ENCODE peak calls at places on chromosomes 5 and 9, in seven cellular contexts. E is HepG2, A is A549, Q is IMR-90, L is SK-N-SH, S is K562, D is GM12878. U is an unnamed sample.

GRCh38 chr9:137382728-137383452 is 40.1 kb downstream of the EXD3 start:
- DNase-seq in D (no peak), E (no peak), L (no peak), S (peak), Q (no peak), A (no peak), U (peak)

GRCh38 chr9:5764130-5764868 is 68.6 kb downstream of the ERMP1 start:
- DNase-seq in A (no peak), Q (no peak), D (peak), E (no peak), L (no peak), S (no peak), U (no peak)

GRCh38 chr9:137310190-137311052 is 8.3 kb upstream of the NRARP start:
- DNase-seq in D (no peak), Q (no peak), A (no peak), E (no peak), S (no peak), L (peak), U (no peak)

GRCh38 chr5:88729476-88730182 is 153.4 kb downstream of the MEF2C start:
- DNase-seq in L (peak), S (peak), D (peak), E (peak), Q (peak), A (peak), U (no peak)

GRCh38 chr5:92402045-92402444 is 1018.9 kb upstream of the ARRDC3 start:
- DNase-seq in D (no peak), E (no peak), A (no peak), Q (peak), S (no peak), L (no peak), U (no peak)

GRCh38 chr5:173919443-173919842 is 31.3 kb downstream of the CPEB4 start:
- DNase-seq in Q (peak), D (no peak), L (no peak), A (no peak), S (no peak), E (peak), U (no peak)

GRCh38 chr5:118921946-118922345 is 66.4 kb downstream of the DTWD2 start:
- DNase-seq in Q (peak), L (no peak), D (no peak), A (no peak), E (no peak), S (no peak), U (no peak)

GRCh38 chr5:77719666-77720363 is 56.3 kb downstream of the TBCA start:
- DNase-seq in E (no peak), L (no peak), Q (no peak), A (no peak), S (no peak), D (no peak), U (no peak)

GRCh38 chr9:35574578-35575104 is 30.4 kb upstream of the TESK1 start:
- DNase-seq in Q (no peak), D (no peak), E (no peak), L (no peak), S (no peak), A (no peak), U (no peak)

GRCh38 chr5:151215546-151215880 is 8.4 kb downstream of the CCDC69 start:
- DNase-seq in Q (no peak), D (no peak), A (no peak), L (no peak), S (no peak), E (no peak), U (no peak)

GRCh38 chr5:174425271-174425963 is 299.0 kb upstream of the MSX2 start:
- DNase-seq in E (no peak), D (no peak), Q (no peak), S (no peak), A (no peak), L (peak), U (no peak)

GRCh38 chr5:89697581-89697980 is 712.0 kb downstream of the CETN3 start:
- DNase-seq in Q (no peak), S (no peak), L (no peak), E (no peak), D (no peak), A (no peak), U (no peak)

GRCh38 chr5:169404223-169404622 is 103.3 kb upstream of the SLIT3 start:
- DNase-seq in Q (no peak), D (no peak), S (no peak), L (no peak), E (no peak), A (no peak), U (no peak)

GRCh38 chr5:74640450-74641013 is at the start of gene ENC1:
- DNase-seq in A (peak), S (peak), Q (peak), E (peak), L (peak), D (no peak), U (peak)

GRCh38 chr5:54460181-54460919 is 4.9 kb downstream of the HSPB3 start:
- DNase-seq in A (no peak), E (no peak), D (no peak), S (peak), Q (peak), L (no peak), U (no peak)

GRCh38 chr5:173329370-173330150 is 1.3 kb upstream of the STC2 start:
- DNase-seq in S (no peak), A (no peak), E (peak), Q (no peak), D (peak), L (peak), U (peak)

GRCh38 chr9:98927724-98928123 is 16.0 kb upstream of the COL15A1 start:
- DNase-seq in S (no peak), L (no peak), D (no peak), Q (no peak), E (no peak), A (no peak), U (no peak)

GRCh38 chr9:86349271-86349670 is 4.9 kb downstream of the TUT7 start:
- DNase-seq in D (no peak), S (no peak), Q (peak), A (no peak), E (no peak), L (no peak), U (no peak)

GRCh38 chr5:158063052-158063451 is 204.1 kb upstream of the CLINT1 start:
- DNase-seq in E (no peak), S (no peak), D (no peak), A (no peak), Q (no peak), L (no peak), U (no peak)

GRCh38 chr9:94920439-94920951 is 194.0 kb downstream of the AOPEP start:
- DNase-seq in A (no peak), D (no peak), S (no peak), Q (peak), L (no peak), E (no peak), U (no peak)

GRCh38 chr9:94919376-94920098 is 193.0 kb downstream of the AOPEP start:
- DNase-seq in A (no peak), E (no peak), L (no peak), S (peak), D (no peak), Q (peak), U (no peak)

GRCh38 chr9:94915476-94916450 is 189.3 kb downstream of the AOPEP start:
- DNase-seq in E (no peak), S (no peak), D (no peak), L (no peak), A (no peak), Q (no peak), U (no peak)

GRCh38 chr9:94916956-94917355 is 190.5 kb downstream of the AOPEP start:
- DNase-seq in D (no peak), Q (no peak), A (no peak), L (no peak), E (no peak), S (no peak), U (no peak)

DNA sequence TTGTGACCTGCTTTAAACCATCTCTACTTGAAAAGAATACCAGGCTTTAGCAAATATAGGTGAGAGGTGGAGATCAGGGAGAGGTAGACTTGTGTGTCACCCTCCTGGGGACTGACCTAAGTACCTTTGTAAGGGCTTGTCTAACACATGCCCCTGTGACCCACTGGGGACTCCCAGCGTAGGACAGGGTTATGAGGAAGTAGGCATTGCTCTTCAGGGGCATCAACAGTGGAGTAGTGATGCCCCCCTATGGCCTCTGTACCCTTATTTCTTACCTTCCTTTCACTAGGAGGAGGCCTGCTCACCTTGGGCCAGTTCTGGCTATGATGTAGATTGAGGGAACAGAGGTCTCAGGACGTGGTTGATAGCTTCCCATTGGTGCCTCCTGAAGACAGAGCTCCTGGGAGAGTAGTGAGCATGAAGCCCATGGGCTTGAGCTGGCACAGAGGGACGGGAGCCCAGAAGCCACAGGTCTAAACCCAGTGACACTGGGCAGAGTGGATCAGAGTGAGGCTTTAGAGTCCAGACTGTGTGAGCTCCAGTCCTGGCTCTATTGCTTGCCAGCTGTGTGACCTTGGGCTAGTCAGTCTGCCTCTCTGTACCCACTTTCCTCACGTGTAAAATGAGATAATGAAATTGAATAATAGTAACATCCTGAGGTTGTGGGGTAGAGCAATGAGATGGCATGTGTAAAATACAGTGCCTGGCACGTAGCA is 191.7 kb downstream of the AOPEP start:
- DNase-seq in D (peak), L (no peak), Q (no peak), A (no peak), E (peak), S (no peak), U (no peak)
- TF ChIP-seq RFX5 in D (no peak), L (no peak), Q (no peak), A (no peak), E (no peak), S (no peak), U (no peak)

DNA sequence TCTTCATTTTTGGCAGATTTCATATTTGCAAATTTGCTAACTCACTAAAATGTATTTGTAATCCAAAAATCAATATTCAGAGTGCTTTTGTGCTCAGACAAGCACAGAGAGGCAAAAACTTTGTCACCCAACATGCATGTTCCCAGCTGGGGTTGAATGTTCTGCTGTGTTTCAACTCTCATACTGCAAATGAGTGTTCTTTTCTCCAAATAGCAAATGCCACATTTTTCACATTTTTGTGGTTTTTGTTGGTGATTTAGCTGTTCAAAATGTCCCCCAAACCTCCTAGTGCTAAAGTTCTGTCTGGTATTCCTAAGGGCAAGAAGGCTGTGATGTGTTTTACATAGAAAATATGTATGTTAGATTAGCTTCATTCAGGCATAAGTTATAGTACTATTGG is 87.3 kb upstream of the PCSK5 start:
- DNase-seq in D (no peak), S (no peak), Q (no peak), A (no peak), E (no peak), L (no peak), U (no peak)
- TF ChIP-seq RFX5 in D (no peak), S (no peak), Q (no peak), A (no peak), E (no peak), L (no peak), U (no peak)

GRCh38 chr9:134895849-134896833 is 15.5 kb downstream of the FCN2 start:
- DNase-seq in Q (peak), S (no peak), E (no peak), D (no peak), L (no peak), A (peak), U (no peak)
- TF ChIP-seq RFX5 in Q (no peak), S (no peak), E (no peak), D (no peak), L (no peak), A (no peak), U (no peak)

GRCh38 chr9:130971294-130971849 is 32.3 kb upstream of the FIBCD1 start:
- DNase-seq in A (no peak), S (peak), L (no peak), Q (no peak), E (no peak), D (no peak), U (no peak)
- TF ChIP-seq RFX5 in A (no peak), S (no peak), L (no peak), Q (no peak), E (no peak), D (no peak), U (no peak)

GRCh38 chr9:133607976-133608375 is 1.2 kb downstream of the FAM163B start:
- DNase-seq in Q (no peak), S (no peak), A (no peak), E (no peak), D (no peak), L (no peak), U (no peak)
- TF ChIP-seq RFX5 in Q (no peak), S (no peak), A (no peak), E (no peak), D (no peak), L (no peak), U (no peak)

DNA sequence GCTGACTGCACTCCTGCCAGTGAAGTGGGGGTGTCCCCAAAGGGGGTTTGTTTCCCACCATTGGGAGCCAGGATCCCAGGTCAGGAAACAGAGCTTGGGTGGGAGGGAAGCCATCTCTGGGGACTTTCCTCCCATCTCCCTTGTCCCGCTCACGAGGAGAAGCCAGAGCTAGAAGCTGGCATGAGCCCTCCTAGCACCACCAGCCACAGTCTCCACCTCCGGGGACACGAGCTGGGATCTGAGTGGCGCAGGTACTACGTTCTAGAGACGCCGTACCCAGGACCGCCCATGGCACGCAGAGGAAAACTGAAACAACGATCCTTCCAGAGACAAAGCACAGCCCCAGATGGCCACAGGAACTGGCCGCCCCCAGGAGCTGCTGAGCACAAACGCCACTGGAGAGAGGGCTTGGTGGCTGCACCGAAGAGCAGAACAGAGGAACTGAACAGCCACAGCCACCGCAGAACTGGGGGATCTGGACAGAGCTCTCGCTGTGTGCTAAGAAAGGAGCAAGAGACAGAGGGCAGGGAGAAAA is 29.8 kb downstream of the ADAMTS2 start:
- DNase-seq in S (no peak), D (no peak), E (no peak), L (no peak), Q (no peak), A (no peak), U (no peak)
- TF ChIP-seq RFX5 in S (no peak), D (no peak), E (no peak), L (no peak), Q (no peak), A (no peak), U (no peak)

GRCh38 chr9:2601785-2602378 is 19.7 kb upstream of the VLDLR start:
- DNase-seq in A (no peak), L (no peak), S (no peak), D (no peak), Q (no peak), E (no peak), U (no peak)
- TF ChIP-seq RFX5 in A (no peak), L (no peak), S (no peak), D (no peak), Q (no peak), E (no peak), U (no peak)

DNA sequence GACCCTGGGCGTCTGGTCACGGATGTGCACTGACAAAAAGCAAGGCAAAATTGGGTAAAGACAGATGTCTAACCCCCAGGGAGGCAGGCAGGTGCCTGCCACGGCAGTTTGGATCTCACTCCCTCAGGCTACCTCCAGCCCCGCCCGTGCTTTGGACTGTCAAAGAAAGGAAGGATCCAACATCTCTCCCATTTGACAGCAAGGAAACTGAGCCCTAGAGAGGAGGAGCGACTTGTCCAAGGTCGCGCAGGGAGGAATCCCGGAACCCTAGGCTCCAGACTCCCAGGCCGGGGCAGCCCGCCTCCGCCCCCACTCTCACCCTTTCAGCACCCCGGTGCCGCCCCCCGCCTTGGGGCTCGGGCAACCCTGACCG is 376 bp downstream of the GOLGA1 start:
- DNase-seq in S (no peak), Q (no peak), A (no peak), D (no peak), E (no peak), L (no peak), U (no peak)
- TF ChIP-seq RFX5 in S (no peak), Q (no peak), A (no peak), D (no peak), E (no peak), L (no peak), U (no peak)

DNA sequence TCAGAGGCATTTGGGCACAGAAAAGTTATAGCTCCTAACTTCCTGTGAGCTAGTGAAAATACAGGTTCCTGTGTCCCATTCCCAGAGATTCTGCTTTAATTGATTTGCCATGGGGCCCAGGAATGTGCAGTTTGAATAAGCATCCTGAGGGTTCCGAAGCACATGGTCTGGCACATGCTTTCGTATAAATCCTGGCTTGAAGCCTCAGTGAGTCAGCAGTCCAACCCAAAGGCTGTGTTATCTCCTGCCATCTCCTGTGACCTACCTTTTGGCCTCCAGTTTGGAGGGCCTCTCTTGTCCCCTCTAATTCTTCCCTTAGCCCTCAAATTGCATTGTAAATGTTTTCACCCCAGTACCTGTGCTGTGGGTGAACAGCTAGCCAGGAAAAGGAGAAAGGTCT is 183.8 kb downstream of the NR3C1 start:
- DNase-seq in S (no peak), A (no peak), Q (peak), E (no peak), L (no peak), D (no peak), U (no peak)
- TF ChIP-seq RFX5 in S (no peak), A (no peak), Q (no peak), E (no peak), L (no peak), D (no peak), U (no peak)

DNA sequence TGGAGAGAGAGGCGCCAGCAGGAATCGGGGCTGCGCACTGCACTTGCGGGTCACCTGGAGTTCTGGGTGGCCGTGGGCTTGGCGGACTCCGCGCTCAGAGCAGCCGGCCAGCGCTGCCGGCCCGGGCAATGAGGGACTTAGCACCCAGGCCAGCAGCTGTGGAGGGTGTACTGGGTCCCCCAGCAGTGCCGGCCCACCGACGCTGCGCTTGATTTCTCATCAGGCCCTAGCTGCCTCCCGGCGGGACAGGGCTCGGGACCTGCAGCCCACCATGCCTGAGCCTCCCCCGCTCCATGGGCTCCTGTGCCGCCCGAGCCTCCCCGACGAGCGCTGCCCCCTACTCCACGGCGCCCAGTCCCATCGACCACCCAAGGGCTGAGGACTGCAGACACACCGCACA is 325.6 kb downstream of the ACTL7B start:
- DNase-seq in E (no peak), D (no peak), Q (no peak), S (no peak), A (no peak), L (no peak), U (no peak)
- TF ChIP-seq RFX5 in E (no peak), D (no peak), Q (no peak), S (no peak), A (no peak), L (no peak), U (no peak)